ENCODE peak calls at places on chromosomes 16 and 17, in six cellular contexts. K, I, X, Y, F and W are unnamed samples.

GRCh38 chr17:51257150-51258081 is 2.4 kb downstream of the MBTD1 start:
- DNase-seq in K (no peak), I (no peak), X (peak; percentile 11), Y (no peak), F (no peak), W (no peak)

GRCh38 chr16:20773679-20774078 is 9.9 kb downstream of the ACSM3 start:
- DNase-seq in K (no peak), I (no peak), X (no peak), Y (no peak), F (no peak), W (no peak)

GRCh38 chr17:62703269-62703775 is 75.9 kb downstream of the MRC2 start:
- DNase-seq in K (no peak), I (peak; percentile 53), X (peak; percentile 33), Y (peak; percentile 70), F (peak; percentile 38), W (peak; percentile 56)

GRCh38 chr16:86874141-86874540 is 295.8 kb downstream of the FOXL1 start:
- DNase-seq in K (no peak), I (no peak), X (no peak), Y (no peak), F (no peak), W (no peak)

GRCh38 chr17:10046786-10047609 is 141.9 kb upstream of the RCVRN start:
- DNase-seq in K (no peak), I (no peak), X (no peak), Y (no peak), F (no peak), W (no peak)

GRCh38 chr16:8675183-8676159 is 1.1 kb downstream of the ABAT start:
- DNase-seq in K (no peak), I (no peak), X (no peak), Y (no peak), F (peak; percentile 41), W (peak; percentile 51)

GRCh38 chr16:54194008-54194731 is 92.4 kb downstream of the IRX3 start:
- DNase-seq in K (peak; percentile 65), I (no peak), X (peak; percentile 47), Y (no peak), F (peak; percentile 78), W (no peak)

GRCh38 chr17:29390856-29391631 is 881 bp downstream of the TAOK1 start:
- DNase-seq in K (no peak), I (peak; percentile 42), X (peak; percentile 28), Y (peak; percentile 38), F (peak; percentile 45), W (peak; percentile 33)

GRCh38 chr17:72839086-72839728 is 253.3 kb downstream of the SLC39A11 start:
- DNase-seq in K (no peak), I (no peak), X (peak; percentile 36), Y (no peak), F (no peak), W (no peak)

GRCh38 chr16:55559233-55559632 is 7.3 kb upstream of the CAPNS2 start:
- DNase-seq in K (no peak), I (peak; percentile 73), X (peak; percentile 71), Y (no peak), F (no peak), W (no peak)

GRCh38 chr16:57147381-57148191 is 38.3 kb downstream of the PSME3IP1 start:
- DNase-seq in K (peak; percentile 38), I (peak; percentile 46), X (peak; percentile 21), Y (no peak), F (no peak), W (peak; percentile 44)

GRCh38 chr16:993731-994130 is 12.2 kb downstream of the SOX8 start:
- DNase-seq in K (no peak), I (no peak), X (no peak), Y (no peak), F (no peak), W (no peak)

GRCh38 chr17:31598388-31598760 is 206.9 kb downstream of the RAB11FIP4 start:
- DNase-seq in K (no peak), I (no peak), X (no peak), Y (no peak), F (no peak), W (peak; percentile 20)

GRCh38 chr16:89363621-89364393 is 126.6 kb downstream of the ANKRD11 start:
- DNase-seq in K (no peak), I (peak; percentile 86), X (peak; percentile 88), Y (peak; percentile 65), F (no peak), W (no peak)

GRCh38 chr17:38916771-38917170 is 8.6 kb upstream of the LASP1NB start:
- DNase-seq in K (no peak), I (no peak), X (no peak), Y (no peak), F (peak; percentile 8), W (peak; percentile 9)

GRCh38 chr16:85569615-85570212 is 43.4 kb upstream of the GSE1 start:
- DNase-seq in K (no peak), I (peak; percentile 78), X (peak; percentile 90), Y (no peak), F (peak; percentile 74), W (no peak)

GRCh38 chr16:65200374-65200773 is 78.5 kb upstream of the CDH11 start:
- DNase-seq in K (no peak), I (no peak), X (no peak), Y (no peak), F (no peak), W (no peak)

GRCh38 chr16:85754403-85754802 is 3.5 kb upstream of the C16orf74 start:
- DNase-seq in K (no peak), I (no peak), X (no peak), Y (no peak), F (no peak), W (no peak)

GRCh38 chr16:58198739-58199411 is 969 bp upstream of the CSNK2A2 start:
- DNase-seq in K (no peak), I (no peak), X (no peak), Y (no peak), F (no peak), W (no peak)

GRCh38 chr16:79089735-79090284 is 510.7 kb downstream of the MAF start:
- DNase-seq in K (no peak), I (no peak), X (no peak), Y (no peak), F (peak; percentile 36), W (no peak)

GRCh38 chr17:74737299-74738050 is 419 bp downstream of the RAB37 start:
- DNase-seq in K (no peak), I (no peak), X (peak; percentile 11), Y (peak; percentile 72), F (no peak), W (no peak)

GRCh38 chr16:83928341-83929055 is 24.5 kb upstream of the OSGIN1 start:
- DNase-seq in K (peak; percentile 4), I (peak; percentile 85), X (peak; percentile 72), Y (no peak), F (no peak), W (no peak)

GRCh38 chr17:63365366-63366237 is 80.5 kb downstream of the CYB561 start:
- DNase-seq in K (no peak), I (no peak), X (peak; percentile 62), Y (no peak), F (no peak), W (no peak)

DNA sequence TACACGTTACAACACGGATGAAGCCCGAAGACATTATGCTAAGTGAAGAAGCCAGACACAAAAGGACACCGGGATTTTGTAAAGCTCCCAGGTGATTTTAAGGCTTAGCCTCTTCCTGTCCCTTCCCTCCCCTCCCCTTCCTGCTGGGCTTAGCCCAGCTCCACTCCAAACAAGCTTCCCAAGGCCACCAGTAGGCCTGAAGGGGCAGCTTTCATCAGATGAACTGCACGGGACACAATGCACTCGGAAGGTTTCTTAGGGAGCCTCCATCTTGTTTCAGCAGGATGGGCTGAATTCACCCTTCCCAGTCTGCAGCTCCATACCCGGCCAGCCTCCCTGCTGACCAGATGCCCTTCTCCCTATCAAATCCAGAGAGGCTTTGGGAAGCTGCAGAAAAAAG is 10.4 kb downstream of the MEFV start:
- DNase-seq in K (no peak), I (no peak), X (no peak), Y (no peak), F (no peak), W (no peak)
- H3K4me1 ChIP-seq in K (no peaks in the 10 kb centered on the region), I (no peaks in the 10 kb centered on the region), X (no peaks in the 10 kb centered on the region), Y (no peaks in the 10 kb centered on the region), F (no peaks in the 10 kb centered on the region), W (no peaks in the 10 kb centered on the region)

DNA sequence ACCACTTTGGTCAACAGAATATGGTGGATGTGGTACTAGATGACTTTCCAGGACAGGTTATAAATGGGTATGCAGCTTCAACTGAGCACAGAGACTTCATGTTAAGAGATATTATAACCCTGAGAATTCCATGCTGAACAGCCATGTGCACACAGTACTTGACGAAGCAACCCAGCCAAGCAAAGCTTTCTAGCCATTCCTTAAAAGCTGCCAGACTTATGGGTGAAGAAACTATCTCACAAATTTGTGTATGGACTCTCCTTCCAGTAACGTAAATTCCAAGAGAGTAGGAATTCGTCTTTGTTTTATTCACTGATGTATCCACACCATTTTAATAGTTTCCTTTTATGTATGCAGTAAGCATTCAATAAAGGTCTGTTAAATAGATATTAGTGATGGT is 76.1 kb downstream of the KANSL1 start:
- DNase-seq in K (no peak), I (no peak), X (no peak), Y (no peak), F (no peak), W (no peak)
- H3K4me1 ChIP-seq in K (peaks cover 68% of the 10 kb centered on the region), I (peaks cover 11% of the 10 kb centered on the region), X (peaks cover 3% of the 10 kb centered on the region), Y (peaks cover 16% of the 10 kb centered on the region), F (peaks cover 27% of the 10 kb centered on the region), W (peaks cover 5% of the 10 kb centered on the region)

DNA sequence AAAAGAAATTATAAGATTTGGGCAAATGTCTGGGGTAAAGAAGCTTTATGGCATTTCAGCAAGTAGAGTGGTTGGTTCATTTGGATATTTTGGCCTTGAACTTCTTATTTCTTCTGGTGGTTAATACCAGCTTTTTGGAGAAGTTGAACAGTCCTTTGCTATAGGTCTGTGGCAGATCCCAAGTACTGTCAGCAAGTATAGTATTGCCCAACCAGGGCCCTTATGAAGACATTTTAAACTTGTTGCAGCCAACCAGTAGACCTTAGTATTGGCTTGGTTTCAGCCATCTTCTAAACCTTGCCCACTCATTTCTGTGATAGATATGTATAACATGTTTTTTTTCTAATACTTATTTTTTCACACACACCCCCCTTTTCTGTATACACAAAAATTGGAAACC is 2.2 kb downstream of the SP2 start:
- DNase-seq in K (no peak), I (no peak), X (no peak), Y (no peak), F (no peak), W (no peak)
- H3K4me1 ChIP-seq in K (peaks cover 60% of the 10 kb centered on the region), I (peaks cover 1% of the 10 kb centered on the region), X (peaks cover 4% of the 10 kb centered on the region), Y (peaks cover 16% of the 10 kb centered on the region), F (peaks cover 22% of the 10 kb centered on the region), W (peaks cover 22% of the 10 kb centered on the region)

DNA sequence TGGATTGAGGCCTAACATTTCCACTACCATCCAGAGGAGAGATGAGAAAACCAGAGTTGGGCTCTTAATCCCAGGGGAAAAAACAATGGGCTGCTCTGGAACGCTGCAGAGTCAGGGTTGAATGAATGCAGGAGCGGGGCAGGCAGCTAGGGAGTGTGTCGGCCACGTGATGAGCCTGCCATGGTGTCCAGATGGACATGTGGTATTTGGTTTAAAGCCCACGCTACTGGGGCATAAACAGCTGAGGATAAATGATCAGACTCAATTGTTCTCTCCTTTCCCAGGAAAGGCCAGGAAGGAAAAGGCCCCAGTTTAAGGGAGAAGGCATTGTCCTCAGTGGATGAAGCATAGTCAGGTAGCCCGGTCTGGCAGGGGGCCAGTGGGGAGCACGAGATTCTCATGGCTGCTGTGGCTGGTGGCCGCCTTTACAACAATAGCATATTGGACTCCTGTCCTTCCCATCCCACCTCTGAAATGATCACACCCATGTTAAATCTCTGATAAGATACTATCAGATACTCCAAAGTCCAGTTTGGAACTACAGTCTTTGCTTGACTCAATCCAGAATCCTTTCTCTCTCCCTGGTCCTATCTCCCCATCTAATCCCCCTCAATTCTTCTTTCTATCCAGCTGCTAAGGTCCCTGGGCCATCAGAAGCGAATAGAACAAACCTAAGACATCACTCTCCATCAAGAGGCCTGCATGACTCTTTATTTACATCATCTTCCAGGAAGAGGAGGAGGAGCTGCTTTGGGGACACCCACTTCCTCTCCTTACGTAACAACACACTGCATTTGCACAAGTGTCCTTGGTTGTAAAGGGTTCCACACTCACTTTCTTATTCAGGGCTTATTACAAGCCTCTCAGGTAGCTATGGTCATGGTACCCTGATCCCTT is 20.4 kb downstream of the CA4 start:
- DNase-seq in K (peak; percentile 49), I (peak; percentile 41), X (no peak), Y (no peak), F (no peak), W (no peak)
- H3K4me1 ChIP-seq in K (peaks cover 4% of the 10 kb centered on the region), I (peaks cover 8% of the 10 kb centered on the region), X (peaks cover 8% of the 10 kb centered on the region), Y (peaks cover 33% of the 10 kb centered on the region), F (no peaks in the 10 kb centered on the region), W (peaks cover 47% of the 10 kb centered on the region)